ENCODE peak calls at places on chromosome 7, in nine cellular contexts. H is transverse colon; Z is brain microvascular endothelial cell; Q is upper lobe of right lung; G is AG04450; L is CD8-positive, alpha-beta T cell; E is right lobe of liver; C is MCF 10A; K is bronchial epithelial cell. T is an unnamed sample.

GRCh38 chr7:36278767-36279171 is 110.9 kb upstream of the ANLN start:
- DNase-seq in Z (peak), Q (no peak), E (no peak), K (no peak), H (no peak), G (peak), C (no peak), L (no peak), T (no peak)

GRCh38 chr7:113698556-113699220 is 220.1 kb downstream of the PPP1R3A start:
- DNase-seq in K (peak), C (peak), E (no peak), Q (no peak), H (no peak), L (no peak), Z (peak), G (peak), T (peak)

GRCh38 chr7:96308950-96309263 is 13.0 kb downstream of the SLC25A13 start:
- DNase-seq in L (no peak), Q (no peak), H (no peak), K (no peak), C (no peak), G (no peak), E (no peak), Z (no peak), T (no peak)

GRCh38 chr7:39678935-39679690 is 55.7 kb downstream of the RALA start:
- DNase-seq in E (no peak), Z (no peak), G (no peak), K (no peak), H (no peak), C (no peak), L (no peak), Q (no peak), T (no peak)

GRCh38 chr7:22454446-22454845 is 45.5 kb downstream of the STEAP1B start:
- DNase-seq in C (no peak), K (no peak), H (no peak), G (no peak), Z (no peak), Q (no peak), E (no peak), L (no peak), T (no peak)

GRCh38 chr7:134742688-134743350 is 36.6 kb upstream of the CALD1 start:
- DNase-seq in K (no peak), G (no peak), E (no peak), Q (no peak), H (peak), L (no peak), C (no peak), Z (no peak), T (peak)

GRCh38 chr7:12826079-12826478 is 138.6 kb downstream of the ARL4A start:
- DNase-seq in H (no peak), L (no peak), E (no peak), Q (no peak), C (no peak), G (no peak), Z (no peak), K (no peak), T (no peak)

GRCh38 chr7:157469181-157470016 is 132.6 kb downstream of the DNAJB6 start:
- DNase-seq in Z (no peak), K (no peak), G (no peak), L (no peak), C (no peak), E (no peak), Q (no peak), H (no peak), T (no peak)

GRCh38 chr7:158778476-158778875 is 50.8 kb downstream of the ESYT2 start:
- DNase-seq in G (peak), E (no peak), H (no peak), Q (no peak), L (no peak), C (no peak), K (no peak), Z (peak), T (no peak)

GRCh38 chr7:50556247-50556976 is 8.8 kb downstream of the DDC start:
- DNase-seq in Q (no peak), C (peak), L (no peak), K (peak), G (no peak), Z (no peak), E (no peak), H (peak), T (peak)

GRCh38 chr7:55308186-55308929 is 56.8 kb upstream of the LANCL2 start:
- DNase-seq in K (no peak), G (no peak), E (no peak), L (no peak), H (no peak), Q (no peak), C (no peak), Z (peak), T (no peak)

GRCh38 chr7:86745019-86745745 is 101.5 kb downstream of the GRM3 start:
- DNase-seq in H (no peak), C (no peak), G (no peak), Q (no peak), Z (no peak), E (peak), K (no peak), L (no peak), T (no peak)

GRCh38 chr7:26091933-26092332 is 60.1 kb upstream of the NFE2L3 start:
- DNase-seq in H (no peak), C (peak), L (no peak), E (no peak), G (no peak), Z (no peak), Q (no peak), K (peak), T (peak)
- TF ChIP-seq CTCF in H (no peak), C (no peak), L (no peak), E (no peak), G (peak), Z (peak), Q (no peak), K (no peak), T (peak)

GRCh38 chr7:101669307-101669706 is 40.2 kb upstream of the MYL10 start:
- DNase-seq in H (no peak), E (no peak), G (no peak), K (no peak), Z (no peak), Q (no peak), C (no peak), L (no peak), T (no peak)
- TF ChIP-seq CTCF in H (peak), E (no peak), G (peak), K (peak), Z (peak), Q (no peak), C (peak), L (no peak), T (peak)

GRCh38 chr7:31883761-31884164 is 186.4 kb downstream of the PDE1C start:
- DNase-seq in K (peak), L (no peak), G (no peak), Z (peak), H (no peak), C (peak), Q (no peak), E (no peak), T (peak)

GRCh38 chr7:31878875-31879274 is 191.3 kb downstream of the PDE1C start:
- DNase-seq in L (no peak), K (no peak), Q (no peak), G (no peak), E (no peak), Z (no peak), C (no peak), H (no peak), T (no peak)

GRCh38 chr7:31887006-31887405 is 183.2 kb downstream of the PDE1C start:
- DNase-seq in Z (no peak), K (no peak), C (no peak), E (no peak), G (no peak), Q (no peak), H (no peak), L (no peak), T (no peak)

GRCh38 chr7:31885160-31885559 is 185.0 kb downstream of the PDE1C start:
- DNase-seq in E (no peak), Z (no peak), H (no peak), Q (no peak), G (no peak), C (no peak), K (no peak), L (no peak), T (no peak)

DNA sequence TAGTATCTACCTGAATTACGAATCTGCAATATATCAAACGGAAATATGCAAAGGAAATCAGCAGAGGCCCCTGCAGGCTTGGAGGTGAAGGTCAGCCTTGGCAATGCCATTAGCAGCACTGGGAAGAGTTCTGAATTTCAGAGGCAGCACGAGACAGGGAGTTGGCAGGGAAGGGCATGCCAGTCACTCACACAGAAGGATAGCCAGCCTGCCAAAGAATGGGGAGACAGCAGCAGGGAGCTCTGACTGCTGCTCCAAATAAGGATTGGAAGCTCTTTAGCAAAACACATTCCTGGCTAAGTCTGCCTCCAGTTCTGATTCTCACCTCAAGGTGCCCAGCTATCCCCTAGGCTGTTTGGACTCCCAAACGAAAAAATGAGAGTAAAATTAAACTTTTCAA is 188.0 kb downstream of the PDE1C start:
- DNase-seq in C (peak), E (no peak), Z (no peak), K (no peak), G (no peak), Q (no peak), L (no peak), H (no peak), T (peak)
- TF ChIP-seq CTCF in C (no peak), E (no peak), Z (no peak), K (no peak), G (no peak), Q (no peak), L (no peak), H (no peak), T (no peak)

DNA sequence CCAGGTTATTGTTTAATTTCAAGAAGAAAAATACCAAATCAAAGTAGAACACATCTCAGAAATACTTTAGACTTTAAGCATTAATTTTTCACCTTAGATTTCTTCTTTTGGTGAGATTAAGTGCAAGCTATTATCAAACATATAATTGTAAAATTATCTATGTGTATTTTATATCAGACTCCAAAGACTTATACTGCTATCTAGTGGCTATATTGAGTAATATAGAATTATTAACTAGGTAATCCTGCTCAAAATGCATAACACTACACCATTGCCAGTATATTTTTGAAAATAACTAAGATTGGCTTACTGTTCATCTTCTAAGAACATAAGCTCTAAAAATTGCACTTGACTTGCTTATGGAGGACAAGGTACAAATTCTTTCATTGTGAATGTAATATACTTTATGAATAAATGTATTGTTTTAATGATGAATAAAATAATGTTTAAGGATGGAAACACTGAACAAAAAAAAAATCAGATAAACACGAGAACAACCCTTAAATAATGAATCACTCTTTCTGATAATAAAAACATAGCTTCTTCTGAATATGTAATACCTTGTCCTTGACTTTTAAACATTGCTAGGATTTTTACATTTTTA is 86.7 kb upstream of the GNAI1 start:
- DNase-seq in Q (no peak), H (no peak), C (no peak), Z (no peak), K (peak), L (no peak), E (no peak), G (no peak), T (no peak)
- TF ChIP-seq CTCF in Q (peak), H (no peak), C (peak), Z (no peak), K (no peak), L (no peak), E (peak), G (peak), T (peak)

T was measured in epithelial cell of esophagus.